ENCODE peak calls at places on chromosomes 2 and 18, in nine cellular contexts. F, G, R, V, M, O, Q, Y and W are unnamed samples.

GRCh38 chr2:215747244-215747620 is 266.1 kb downstream of the MREG start:
- DNase-seq in F (no peak), G (no peak), R (no peak), V (no peak), M (no peak), O (peak; percentile 49), Q (no peak), Y (no peak), W (no peak)

GRCh38 chr18:21341141-21341540 is 99.1 kb downstream of the GREB1L start:
- DNase-seq in F (no peak), G (no peak), R (no peak), V (no peak), M (no peak), O (peak; percentile 22), Q (no peak), Y (no peak), W (peak; percentile 21)

GRCh38 chr2:6877402-6878305 is at the start of gene RSAD2:
- DNase-seq in F (no peak), G (no peak), R (peak; percentile 45), V (peak; percentile 62), M (peak; percentile 34), O (peak; percentile 73), Q (peak; percentile 79), Y (no peak), W (peak; percentile 16)

GRCh38 chr18:37482433-37482832 is 83.2 kb downstream of the CELF4 start:
- DNase-seq in F (no peak), G (no peak), R (no peak), V (no peak), M (no peak), O (no peak), Q (no peak), Y (no peak), W (no peak)

GRCh38 chr2:174596994-174597346 is 634 bp downstream of the WIPF1 start:
- DNase-seq in F (no peak), G (no peak), R (no peak), V (no peak), M (no peak), O (no peak), Q (peak; percentile 19), Y (no peak), W (peak; percentile 49)

GRCh38 chr2:240236217-240237111 is 96.0 kb upstream of the OTOS start:
- DNase-seq in F (peak; percentile 68), G (no peak), R (no peak), V (peak; percentile 78), M (no peak), O (no peak), Q (peak; percentile 33), Y (peak; percentile 87), W (no peak)

GRCh38 chr18:49247786-49248185 is 212.7 kb downstream of the DYM start:
- DNase-seq in F (no peak), G (no peak), R (no peak), V (no peak), M (no peak), O (peak; percentile 27), Q (no peak), Y (no peak), W (no peak)

GRCh38 chr2:157052685-157053224 is 204.8 kb upstream of the GALNT5 start:
- DNase-seq in F (no peak), G (no peak), R (no peak), V (no peak), M (peak; percentile 77), O (peak; percentile 79), Q (no peak), Y (no peak), W (no peak)

GRCh38 chr2:202592580-202592979 is 42.2 kb upstream of the FAM117B start:
- DNase-seq in F (no peak), G (no peak), R (no peak), V (no peak), M (no peak), O (peak; percentile 35), Q (no peak), Y (no peak), W (no peak)

GRCh38 chr2:202589582-202589949 is 45.2 kb upstream of the FAM117B start:
- DNase-seq in F (no peak), G (no peak), R (no peak), V (no peak), M (no peak), O (no peak), Q (no peak), Y (no peak), W (no peak)

GRCh38 chr2:202583709-202584219 is 51.0 kb upstream of the FAM117B start:
- DNase-seq in F (no peak), G (no peak), R (no peak), V (no peak), M (no peak), O (no peak), Q (no peak), Y (no peak), W (no peak)

DNA sequence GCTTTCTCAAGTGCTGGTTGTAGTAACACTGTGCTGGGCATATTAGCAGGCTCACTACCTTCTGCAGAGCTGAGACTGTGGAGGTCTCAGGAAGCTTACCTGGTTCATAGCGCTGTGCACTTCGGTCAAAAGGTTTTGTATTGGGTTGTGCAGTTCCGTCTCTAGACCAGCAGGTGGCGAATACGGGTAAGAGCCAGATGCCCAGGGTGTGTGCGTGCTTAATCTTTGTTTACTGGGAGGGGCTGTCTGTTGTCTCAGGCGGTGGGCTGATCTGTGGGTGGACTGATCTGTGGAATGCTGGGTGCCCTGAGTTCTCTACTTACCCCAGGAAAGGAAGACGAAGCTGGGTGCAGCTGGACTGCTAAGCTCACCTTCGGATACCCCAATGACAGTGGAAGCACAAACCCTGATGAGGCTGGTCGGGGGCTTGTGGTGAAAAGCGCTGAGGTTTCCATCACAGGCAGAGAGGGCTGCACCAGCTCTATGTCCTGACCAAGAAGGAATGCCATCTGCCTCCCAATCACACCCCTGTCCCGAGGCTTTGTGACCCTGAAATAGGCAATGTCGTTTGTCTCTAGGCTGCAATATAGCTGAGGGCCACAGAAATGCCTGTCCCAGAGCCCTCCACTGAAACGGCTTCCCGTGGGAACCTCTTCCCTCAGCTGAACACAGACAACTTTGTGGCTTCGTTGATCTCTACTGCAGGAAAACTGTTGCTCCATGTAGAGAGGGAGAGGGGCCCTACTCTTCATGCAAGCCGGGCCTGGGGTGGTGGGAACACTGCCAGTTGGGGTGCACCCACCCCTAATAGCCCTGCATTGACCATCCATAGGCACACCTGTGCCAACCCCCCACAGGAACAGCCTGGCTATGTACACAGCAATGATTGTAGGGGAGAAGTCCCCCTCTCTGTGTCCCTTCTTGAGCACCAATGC is 45.9 kb upstream of the FAM117B start:
- DNase-seq in F (peak; percentile 73), G (peak; percentile 33), R (peak; percentile 77), V (peak; percentile 75), M (peak; percentile 72), O (peak; percentile 69), Q (peak; percentile 74), Y (peak; percentile 51), W (peak; percentile 80)
- H3K4me3 ChIP-seq in F (peak overlapping the region; percentile 40), G (no peak overlapping the region), R (no peak overlapping the region), V (peak overlapping the region; percentile 8), M (peak overlapping the region; percentile 16), O (no peak overlapping the region), Q (no peak overlapping the region), Y (peak overlapping the region; percentile 41), W (no peak overlapping the region)

GRCh38 chr2:84846732-84847131 is 34.2 kb downstream of the TRABD2A start:
- DNase-seq in F (no peak), G (no peak), R (no peak), V (no peak), M (no peak), O (peak; percentile 41), Q (no peak), Y (no peak), W (no peak)

GRCh38 chr2:84847326-84848050 is 33.4 kb downstream of the TRABD2A start:
- DNase-seq in F (no peak), G (no peak), R (no peak), V (no peak), M (no peak), O (no peak), Q (no peak), Y (no peak), W (no peak)

GRCh38 chr2:84849271-84849952 is 31.5 kb downstream of the TRABD2A start:
- DNase-seq in F (no peak), G (peak; percentile 37), R (peak; percentile 33), V (no peak), M (peak; percentile 61), O (no peak), Q (no peak), Y (no peak), W (no peak)

GRCh38 chr2:84844141-84844540 is 36.7 kb downstream of the TRABD2A start:
- DNase-seq in F (no peak), G (no peak), R (no peak), V (no peak), M (no peak), O (no peak), Q (no peak), Y (no peak), W (no peak)

GRCh38 chr2:84846041-84846663 is 34.7 kb downstream of the TRABD2A start:
- DNase-seq in F (no peak), G (peak; percentile 18), R (peak; percentile 80), V (no peak), M (peak; percentile 18), O (peak; percentile 59), Q (peak; percentile 81), Y (no peak), W (peak; percentile 40)
- H3K4me3 ChIP-seq in F (no peak overlapping the region), G (no peak overlapping the region), R (peak overlapping the region; percentile 42), V (no peak overlapping the region), M (no peak overlapping the region), O (no peak overlapping the region), Q (peak overlapping the region; percentile 3), Y (no peak overlapping the region), W (no peak overlapping the region)

GRCh38 chr18:63208676-63209075 is 110.9 kb downstream of the BCL2 start:
- DNase-seq in F (no peak), G (no peak), R (no peak), V (no peak), M (no peak), O (no peak), Q (no peak), Y (no peak), W (no peak)
- H3K4me3 ChIP-seq in F (peak overlapping the region; percentile 2), G (peak overlapping the region; percentile 41), R (peak overlapping the region; percentile 73), V (no peak overlapping the region), M (no peak overlapping the region), O (no peak overlapping the region), Q (no peak overlapping the region), Y (no peak overlapping the region), W (peak overlapping the region; percentile 51)

GRCh38 chr2:70133521-70134348 is 46.5 kb downstream of the PCBP1 start:
- DNase-seq in F (no peak), G (peak; percentile 51), R (no peak), V (no peak), M (no peak), O (peak; percentile 55), Q (no peak), Y (no peak), W (peak; percentile 85)

GRCh38 chr2:70133127-70133452 is 45.8 kb downstream of the PCBP1 start:
- DNase-seq in F (no peak), G (no peak), R (no peak), V (no peak), M (no peak), O (no peak), Q (no peak), Y (no peak), W (no peak)

GRCh38 chr2:70127920-70128444 is 40.7 kb downstream of the PCBP1 start:
- DNase-seq in F (no peak), G (no peak), R (no peak), V (no peak), M (no peak), O (no peak), Q (peak; percentile 54), Y (no peak), W (no peak)

DNA sequence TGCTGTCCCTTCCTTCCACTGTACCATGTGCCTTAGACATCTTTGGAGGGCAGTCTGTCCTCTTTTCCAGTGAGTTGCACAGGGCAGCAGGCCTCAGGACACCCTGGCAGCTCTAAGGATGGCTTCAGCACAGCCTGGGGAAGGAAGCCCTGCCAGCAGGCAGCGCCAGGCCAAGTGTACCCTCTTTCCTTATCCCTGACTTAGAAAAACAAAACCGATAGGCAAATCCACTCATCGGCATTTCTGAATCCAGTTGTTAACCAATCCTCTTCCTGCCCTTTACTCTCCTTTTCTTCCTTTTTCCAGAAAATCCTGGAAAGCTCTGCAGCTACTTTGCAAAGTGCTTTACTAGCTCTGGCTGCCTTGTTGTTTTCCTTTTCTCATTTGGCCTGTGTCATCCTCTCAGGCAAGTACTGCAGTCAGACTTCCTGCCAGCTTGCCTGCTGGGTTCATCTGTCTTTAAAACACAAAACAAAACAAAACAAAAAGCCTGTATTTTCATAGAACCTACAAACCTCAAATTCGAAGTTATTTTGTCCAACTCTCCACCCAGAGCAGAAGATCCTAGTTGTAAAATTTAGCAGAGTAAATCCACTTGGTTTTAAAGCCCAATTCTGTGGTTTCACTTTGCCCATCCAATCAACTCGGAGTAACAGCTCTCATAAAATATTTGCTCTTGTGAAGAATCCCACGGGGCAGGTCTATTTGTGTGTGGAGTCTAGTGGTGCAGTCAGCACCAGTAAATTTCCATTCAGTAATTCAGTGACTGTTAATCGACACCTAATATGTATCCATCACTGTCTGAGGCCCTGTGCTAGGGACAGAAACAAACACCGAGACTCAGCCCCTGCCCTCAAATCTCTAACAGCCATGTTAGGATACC is 45.2 kb downstream of the PCBP1 start:
- DNase-seq in F (peak; percentile 85), G (no peak), R (peak; percentile 74), V (no peak), M (peak; percentile 76), O (peak; percentile 82), Q (peak; percentile 67), Y (peak; percentile 39), W (peak; percentile 90)
- H3K4me3 ChIP-seq in F (peak overlapping the region; percentile 53), G (peak overlapping the region; percentile 20), R (peak overlapping the region; percentile 86), V (peak overlapping the region; percentile 11), M (peak overlapping the region; percentile 48), O (peak overlapping the region; percentile 16), Q (peak overlapping the region; percentile 49), Y (peak overlapping the region; percentile 58), W (peak overlapping the region; percentile 79)